ENCODE peak calls at places on chromosomes 13 and 19, in six cellular contexts. O is mammary epithelial cell, B is lung, F is osteoblast, L is heart right ventricle, R is tibial artery. Z is an unnamed sample.

GRCh38 chr19:2246014-2246620 is 3.0 kb upstream of the AMH start:
- DNase-seq in O (no peak), B (no peak), F (no peak), L (no peak), R (no peak), Z (no peak)

GRCh38 chr19:20367811-20368294 is 197.7 kb downstream of the ZNF737 start:
- DNase-seq in O (no peak), B (no peak), F (no peak), L (no peak), R (no peak), Z (no peak)

GRCh38 chr19:38395381-38396127 is 7.1 kb downstream of the SPRED3 start:
- DNase-seq in O (no peak), B (no peak), F (peak; percentile 39), L (no peak), R (no peak), Z (no peak)

GRCh38 chr13:70203661-70204229 is 95.5 kb upstream of the KLHL1 start:
- DNase-seq in O (no peak), B (no peak), F (no peak), L (no peak), R (no peak), Z (no peak)

GRCh38 chr13:24626449-24626848 is 53.8 kb upstream of the ATP12A start:
- DNase-seq in O (no peak), B (no peak), F (no peak), L (no peak), R (no peak), Z (no peak)

GRCh38 chr19:13459351-13459750 is 46.9 kb downstream of the CACNA1A start:
- DNase-seq in O (no peak), B (no peak), F (peak; percentile 81), L (no peak), R (no peak), Z (no peak)

GRCh38 chr13:100131863-100132574 is 43.1 kb downstream of the PCCA start:
- DNase-seq in O (peak; percentile 89), B (no peak), F (peak; percentile 94), L (no peak), R (no peak), Z (no peak)

GRCh38 chr19:35346193-35347052 is 1.3 kb upstream of the FFAR1 start:
- DNase-seq in O (peak; percentile 17), B (no peak), F (no peak), L (no peak), R (no peak), Z (peak; percentile 70)

GRCh38 chr13:58858870-58859371 is 1227.4 kb downstream of the PCDH17 start:
- DNase-seq in O (no peak), B (no peak), F (no peak), L (no peak), R (no peak), Z (no peak)

DNA sequence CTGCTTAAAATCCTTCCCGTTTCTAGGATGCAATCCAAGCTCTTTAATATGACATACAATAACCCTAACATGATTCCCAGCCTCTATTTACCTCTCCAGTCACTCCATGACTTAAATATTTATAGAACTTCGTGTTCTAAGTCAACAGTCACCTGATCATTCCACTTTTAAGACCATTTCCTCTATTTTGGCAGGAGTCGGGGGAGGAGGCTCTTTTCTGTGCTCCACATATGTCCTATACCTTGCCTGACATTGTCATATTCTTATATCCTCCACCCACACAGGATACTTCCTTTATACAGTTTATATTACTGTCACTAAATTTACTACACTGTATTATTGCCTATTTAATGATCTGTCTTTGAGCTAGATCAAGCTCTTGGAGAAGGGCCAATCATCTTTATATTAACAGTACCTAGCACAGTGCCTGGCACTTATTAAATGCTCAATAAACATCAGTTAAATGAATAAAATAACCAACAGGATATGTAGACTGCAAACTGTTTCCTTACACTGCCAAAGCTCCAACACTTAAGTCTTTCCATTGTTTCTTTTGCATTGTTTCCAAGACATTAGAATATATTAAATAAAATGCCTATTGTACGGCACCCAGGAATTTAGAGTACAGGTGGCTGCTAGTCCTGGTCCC is 2.7 kb downstream of the ARGLU1 start:
- DNase-seq in O (no peak), B (no peak), F (no peak), L (no peak), R (no peak), Z (no peak)
- H3K4me1 ChIP-seq in O (peaks cover 34% of the 10 kb centered on the region), B (peaks cover 32% of the 10 kb centered on the region), F (peaks cover 48% of the 10 kb centered on the region), L (peaks cover 49% of the 10 kb centered on the region), R (peaks cover 27% of the 10 kb centered on the region), Z (peaks cover 18% of the 10 kb centered on the region)

DNA sequence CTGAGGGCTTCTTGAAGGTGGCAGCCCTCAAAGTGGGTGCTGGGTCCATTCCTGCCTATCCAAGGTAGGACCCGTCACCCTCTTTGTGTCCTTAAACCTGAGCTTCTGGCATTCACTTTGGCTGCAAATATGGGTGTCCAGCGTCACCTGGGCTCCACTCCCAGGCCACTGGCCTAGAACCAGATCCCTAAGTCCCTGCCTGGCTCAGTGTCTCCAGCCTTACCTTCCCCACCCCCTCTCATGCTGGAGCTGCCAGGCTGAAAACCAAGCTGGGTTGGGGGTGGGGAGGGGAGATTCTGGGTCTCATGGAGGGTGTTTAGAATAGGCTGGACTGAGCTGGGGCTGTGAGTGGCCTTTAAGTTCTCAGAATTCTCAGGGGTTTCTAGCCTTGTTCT is 12.4 kb downstream of the PDE4A start:
- DNase-seq in O (no peak), B (no peak), F (peak; percentile 31), L (peak; percentile 34), R (no peak), Z (no peak)
- H3K27ac ChIP-seq in O (no peak overlapping the region), B (no peak overlapping the region), F (no peak overlapping the region), L (peak overlapping the region; percentile 54), R (peak overlapping the region; percentile 27), Z (no peak overlapping the region)

DNA sequence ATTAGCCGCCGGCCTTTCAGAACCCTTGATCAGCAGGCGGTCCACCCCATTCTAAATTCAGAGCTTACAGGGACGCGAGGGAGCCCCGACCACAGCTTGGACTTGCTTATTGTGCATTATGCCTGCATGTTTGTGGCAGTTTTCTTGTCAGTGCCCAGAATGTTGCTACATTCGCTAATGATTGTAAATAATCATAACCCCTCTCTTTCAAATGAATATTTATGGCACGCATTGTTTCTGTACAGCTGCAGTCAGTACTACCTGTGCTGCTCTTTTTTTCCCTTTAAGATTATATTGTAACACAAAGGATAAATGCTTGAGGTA is 321 bp upstream of the VPS36 start:
- DNase-seq in O (no peak), B (no peak), F (no peak), L (no peak), R (no peak), Z (no peak)
- H3K4me3 ChIP-seq in O (peak overlapping the region; percentile 40), B (no peak overlapping the region), F (peak overlapping the region; percentile 82), L (peak overlapping the region; percentile 77), R (no peak overlapping the region), Z (no peak overlapping the region)

DNA sequence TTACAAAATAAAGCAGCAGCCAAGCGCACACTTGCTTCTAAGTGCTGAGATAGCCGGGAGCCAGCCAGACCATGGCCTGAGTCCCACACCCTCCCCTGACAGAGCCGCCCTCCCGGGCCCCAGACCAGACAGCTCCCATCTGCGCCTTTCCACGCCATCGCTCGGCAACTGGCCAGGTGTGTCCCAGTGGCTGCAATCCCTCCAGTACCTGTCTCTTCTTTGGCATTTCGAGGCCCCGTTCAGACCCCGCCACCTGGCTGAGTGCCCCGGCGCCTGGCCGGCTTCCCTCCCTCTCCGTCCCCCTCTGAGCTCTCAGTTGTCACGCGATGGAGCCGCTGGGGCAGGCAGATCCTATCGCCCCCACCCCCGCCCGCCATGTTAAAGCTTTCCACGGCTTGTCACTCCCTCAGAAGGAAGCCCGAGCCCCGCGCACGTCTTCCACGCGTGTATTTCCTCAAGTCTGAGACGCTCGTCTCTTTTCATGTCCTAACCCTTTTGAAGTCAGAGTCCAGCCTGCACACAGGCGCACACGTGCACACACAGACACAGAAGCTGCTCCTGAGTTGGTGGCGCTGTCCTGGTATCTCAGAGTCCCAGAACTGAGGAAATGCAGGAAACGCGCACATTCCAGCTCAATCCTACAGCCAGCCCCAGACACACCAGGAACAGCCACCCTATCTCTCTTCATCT is 7.9 kb downstream of the MLLT1 start:
- DNase-seq in O (no peak), B (peak; percentile 73), F (peak; percentile 92), L (peak; percentile 92), R (peak; percentile 83), Z (peak; percentile 77)
- H3K4me1 ChIP-seq in O (peaks cover 40% of the 10 kb centered on the region), B (peaks cover 36% of the 10 kb centered on the region), F (peaks cover 73% of the 10 kb centered on the region), L (peaks cover 58% of the 10 kb centered on the region), R (peaks cover 61% of the 10 kb centered on the region), Z (no peaks in the 10 kb centered on the region)

GRCh38 chr19:45056831-45057230 is 18.0 kb downstream of the CLASRP start:
- DNase-seq in O (no peak), B (no peak), F (peak; percentile 8), L (no peak), R (no peak), Z (no peak)
- H3K27ac ChIP-seq in O (no peak overlapping the region), B (no peak overlapping the region), F (no peak overlapping the region), L (no peak overlapping the region), R (no peak overlapping the region), Z (no peak overlapping the region)

GRCh38 chr19:33207903-33208302 is 13.8 kb downstream of the LRP3 start:
- DNase-seq in O (no peak), B (no peak), F (no peak), L (no peak), R (no peak), Z (no peak)
- H3K4me3 ChIP-seq in O (no peak overlapping the region), B (no peak overlapping the region), F (no peak overlapping the region), L (no peak overlapping the region), R (no peak overlapping the region), Z (no peak overlapping the region)

GRCh38 chr13:97278395-97279078 is 56.4 kb downstream of the MBNL2 start:
- DNase-seq in O (peak; percentile 77), B (no peak), F (peak; percentile 80), L (no peak), R (no peak), Z (no peak)
- H3K4me1 ChIP-seq in O (peaks cover 94% of the 10 kb centered on the region), B (peaks cover 48% of the 10 kb centered on the region), F (peaks cover 66% of the 10 kb centered on the region), L (peaks cover 64% of the 10 kb centered on the region), R (peaks cover 65% of the 10 kb centered on the region), Z (peaks cover 7% of the 10 kb centered on the region)

GRCh38 chr13:110254151-110254679 is 52.7 kb downstream of the COL4A1 start:
- DNase-seq in O (no peak), B (peak; percentile 19), F (no peak), L (no peak), R (no peak), Z (no peak)
- H3K27ac ChIP-seq in O (no peak overlapping the region), B (peak overlapping the region; percentile 41), F (peak overlapping the region; percentile 20), L (peak overlapping the region; percentile 0), R (peak overlapping the region; percentile 81), Z (peak overlapping the region; percentile 98)

GRCh38 chr19:31349160-31349881 is at the start of gene TSHZ3:
- DNase-seq in O (peak; percentile 84), B (peak; percentile 73), F (peak; percentile 96), L (peak; percentile 82), R (peak; percentile 78), Z (peak; percentile 92)

GRCh38 chr19:31352296-31352781 is 3.1 kb upstream of the TSHZ3 start:
- DNase-seq in O (no peak), B (no peak), F (no peak), L (no peak), R (no peak), Z (no peak)

GRCh38 chr19:31351212-31352193 is 2.3 kb upstream of the TSHZ3 start:
- DNase-seq in O (peak; percentile 66), B (no peak), F (peak; percentile 95), L (peak; percentile 47), R (no peak), Z (peak; percentile 83)

GRCh38 chr19:31350033-31350692 is 927 bp upstream of the TSHZ3 start:
- DNase-seq in O (no peak), B (no peak), F (peak; percentile 96), L (peak; percentile 44), R (peak; percentile 37), Z (peak; percentile 82)

DNA sequence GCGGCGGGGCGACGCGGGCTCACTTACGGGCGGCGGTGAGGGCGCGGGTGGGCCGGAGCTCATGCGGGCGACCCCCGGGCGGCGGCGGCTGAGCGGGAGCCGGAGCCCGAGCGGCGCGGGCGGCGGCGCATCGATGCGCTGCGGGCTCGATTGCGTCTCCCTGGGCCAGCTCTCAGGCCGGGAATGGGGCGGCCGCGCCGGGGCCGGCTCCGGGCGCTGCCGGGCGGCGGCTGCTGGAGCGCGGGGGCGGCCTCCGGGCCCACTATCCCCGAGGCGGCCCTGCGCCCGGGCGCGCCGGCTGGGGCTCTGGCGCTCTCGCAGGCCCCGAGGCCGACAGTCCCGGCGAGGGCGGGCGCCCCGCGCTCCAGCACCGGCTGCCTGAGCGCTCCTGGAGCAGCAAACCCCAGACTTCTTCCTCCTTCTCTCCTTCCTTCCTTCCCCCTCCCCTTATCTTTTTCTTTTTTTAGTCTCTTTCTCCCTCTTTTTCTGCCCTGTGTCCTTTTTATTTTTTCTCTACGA is 1.5 kb upstream of the TSHZ3 start:
- DNase-seq in O (peak; percentile 56), B (no peak), F (peak; percentile 98), L (peak; percentile 66), R (no peak), Z (peak; percentile 89)
- H3K4me3 ChIP-seq in O (peak overlapping the region; percentile 75), B (peak overlapping the region; percentile 86), F (peak overlapping the region; percentile 85), L (peak overlapping the region; percentile 92), R (peak overlapping the region; percentile 97), Z (peak overlapping the region; percentile 98)